ENCODE peak calls at places on chromosomes 6 and 20, in seven cellular contexts. F, Z, D, J, B, H and I are unnamed samples.

GRCh38 chr6:158868122-158868480 is 48.9 kb upstream of the EZR start:
- DNase-seq in F (no peak), D (no peak), Z (no peak), J (no peak), H (no peak), B (no peak), I (no peak)

GRCh38 chr6:41160933-41161332 is 2.0 kb downstream of the TREM2 start:
- DNase-seq in B (no peak), Z (no peak), H (no peak), J (no peak), F (no peak), D (no peak), I (no peak)

GRCh38 chr20:37257530-37257929 is 4.1 kb downstream of the GHRH start:
- DNase-seq in H (no peak), Z (no peak), B (no peak), D (no peak), F (no peak), J (no peak), I (no peak)

GRCh38 chr6:53014034-53014433 is 18.9 kb upstream of the GSTA4 start:
- DNase-seq in F (no peak), Z (peak; percentile 54), D (no peak), J (no peak), B (no peak), H (no peak), I (no peak)

GRCh38 chr6:51398064-51398740 is 579.5 kb downstream of the TFAP2B start:
- DNase-seq in B (no peak), Z (no peak), F (no peak), D (no peak), H (no peak), J (no peak), I (peak; percentile 70)

GRCh38 chr20:32244150-32244823 is 33.2 kb upstream of the KIF3B start:
- DNase-seq in J (no peak), Z (no peak), D (no peak), B (no peak), F (no peak), H (no peak), I (no peak)

GRCh38 chr6:32551410-32551809 is 21.3 kb upstream of the HLA-DRB5 start:
- DNase-seq in F (no peak), D (no peak), B (no peak), Z (no peak), J (no peak), H (no peak), I (no peak)

GRCh38 chr6:35317483-35318199 is 20.0 kb downstream of the DEF6 start:
- DNase-seq in J (no peak), H (no peak), Z (no peak), D (no peak), B (no peak), F (no peak), I (no peak)

GRCh38 chr6:139655783-139656705 is 281.6 kb upstream of the CITED2 start:
- DNase-seq in B (no peak), F (no peak), D (peak; percentile 71), H (no peak), J (no peak), Z (no peak), I (peak; percentile 52)

GRCh38 chr6:128275030-128275429 is 245.4 kb downstream of the PTPRK start:
- DNase-seq in B (no peak), H (no peak), D (no peak), J (peak; percentile 62), Z (no peak), F (no peak), I (peak; percentile 77)

GRCh38 chr20:17631576-17632319 is 50.3 kb downstream of the RRBP1 start:
- DNase-seq in J (no peak), Z (no peak), D (no peak), H (no peak), B (no peak), F (peak; percentile 47), I (no peak)

DNA sequence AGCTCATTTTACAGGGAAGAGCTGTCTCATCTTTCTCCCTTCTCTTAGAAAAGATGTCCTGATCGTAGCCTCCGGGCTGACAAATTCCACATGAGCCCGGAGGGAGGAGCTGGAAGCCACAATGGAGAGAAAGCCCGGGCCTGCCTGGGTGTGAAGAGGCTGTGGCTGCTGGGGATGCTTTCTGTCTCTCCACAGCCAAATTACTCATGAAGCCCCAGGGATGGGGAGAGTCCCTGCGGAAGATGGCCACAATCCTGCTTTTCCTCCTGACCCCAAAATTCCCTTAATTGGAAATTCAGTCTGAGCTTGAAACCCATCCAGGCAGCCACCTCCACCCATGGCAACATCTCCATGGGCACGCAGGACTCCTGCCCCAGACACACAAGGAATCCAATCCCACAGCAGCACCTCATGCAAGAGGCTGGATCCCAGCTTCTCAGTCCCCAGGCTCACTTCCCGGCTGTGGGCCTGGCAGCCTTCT is 32.4 kb downstream of the JPH2 start:
- DNase-seq in D (no peak), J (no peak), H (no peak), B (no peak), F (no peak), Z (peak; percentile 34), I (no peak)
- TF ChIP-seq CTCF in D (no peak), J (no peak), H (no peak), B (no peak), F (peak; percentile 18), Z (peak; percentile 13), I (no peak)

GRCh38 chr6:157233156-157233555 is 90.2 kb downstream of the TMEM242 start:
- DNase-seq in J (no peak), D (no peak), F (no peak), H (peak; percentile 58), Z (no peak), B (no peak), I (no peak)

GRCh38 chr6:157236040-157236725 is 87.1 kb downstream of the TMEM242 start:
- DNase-seq in H (no peak), D (no peak), Z (no peak), J (no peak), B (no peak), F (no peak), I (no peak)

GRCh38 chr6:157238346-157238745 is 85.0 kb downstream of the TMEM242 start:
- DNase-seq in B (no peak), J (no peak), H (no peak), F (no peak), D (no peak), Z (no peak), I (no peak)

GRCh38 chr6:157233686-157234085 is 89.6 kb downstream of the TMEM242 start:
- DNase-seq in H (peak; percentile 38), J (no peak), D (no peak), Z (no peak), B (no peak), F (no peak), I (no peak)

DNA sequence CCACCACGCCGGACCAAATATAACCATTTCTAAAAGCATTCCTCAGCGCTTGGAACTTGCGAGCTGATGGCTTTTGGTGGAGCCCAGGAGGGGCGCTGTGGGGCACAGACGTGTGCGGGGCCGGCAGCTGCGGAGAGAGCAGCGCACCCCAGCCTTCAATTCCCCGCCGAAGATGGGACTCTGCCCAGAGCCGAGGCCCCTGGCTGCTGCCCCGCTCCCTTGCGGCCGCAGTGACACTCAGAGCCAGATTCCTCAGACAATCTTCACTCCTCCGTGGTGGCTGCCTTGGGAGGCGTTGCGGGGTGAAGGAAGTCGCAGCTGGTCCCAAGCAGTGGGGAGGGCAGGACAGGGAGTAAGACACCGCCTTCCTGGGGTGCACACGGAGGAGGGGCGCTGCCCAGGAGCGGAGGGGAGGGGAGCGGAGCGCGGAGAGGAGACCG is 87.7 kb downstream of the TMEM242 start:
- DNase-seq in B (peak; percentile 45), D (peak; percentile 59), F (no peak), J (peak; percentile 55), Z (no peak), H (no peak), I (peak; percentile 19)
- H3K4me3 ChIP-seq in B (peak overlapping the region; percentile 59), D (peak overlapping the region; percentile 51), F (peak overlapping the region; percentile 64), J (peak overlapping the region; percentile 28), Z (peak overlapping the region; percentile 41), H (peak overlapping the region; percentile 57), I (peak overlapping the region; percentile 41)

GRCh38 chr6:117269649-117270120 is 4.3 kb downstream of the VGLL2 start:
- DNase-seq in F (no peak), Z (no peak), J (no peak), D (no peak), H (no peak), B (no peak), I (no peak)

GRCh38 chr6:117270121-117270959 is 5.0 kb downstream of the VGLL2 start:
- DNase-seq in F (no peak), D (no peak), H (no peak), Z (no peak), B (no peak), J (no peak), I (peak; percentile 13)

GRCh38 chr6:117272886-117273285 is 7.5 kb downstream of the VGLL2 start:
- DNase-seq in D (no peak), H (no peak), J (no peak), B (no peak), F (no peak), Z (no peak), I (no peak)

GRCh38 chr6:117272032-117272866 is 6.9 kb downstream of the VGLL2 start:
- DNase-seq in D (no peak), B (no peak), Z (no peak), F (no peak), H (no peak), J (no peak), I (no peak)

DNA sequence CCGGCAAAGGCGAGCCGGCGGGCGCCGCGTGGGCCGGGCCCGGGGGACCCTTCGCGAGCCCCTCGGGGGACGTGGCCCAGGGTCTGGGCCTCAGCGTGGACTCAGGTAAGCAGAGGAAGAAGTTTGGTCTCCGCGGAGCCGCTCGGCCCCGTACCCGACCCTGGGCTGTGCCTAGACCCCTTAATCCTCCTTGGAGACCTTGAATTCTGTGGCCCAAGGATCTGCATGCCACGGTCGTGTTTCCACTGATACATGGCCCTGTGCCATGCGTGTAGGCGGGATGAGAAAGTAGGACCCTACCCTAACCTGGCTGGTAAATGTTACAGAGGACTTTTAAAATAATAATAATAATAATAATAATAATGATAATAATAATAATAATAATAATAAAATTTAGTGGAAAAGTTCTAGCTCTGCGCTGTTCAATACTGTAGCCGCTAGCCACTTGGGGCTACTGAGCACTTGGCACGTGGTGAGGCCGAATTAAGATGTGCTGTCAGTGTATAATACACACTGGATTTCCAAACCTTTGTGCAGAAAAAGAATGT is 5.7 kb downstream of the VGLL2 start:
- DNase-seq in F (no peak), B (no peak), D (no peak), Z (no peak), J (no peak), H (no peak), I (no peak)
- H3K27me3 ChIP-seq in F (peaks cover 100% of the 10 kb centered on the region), B (peaks cover 12% of the 10 kb centered on the region), D (peaks cover 18% of the 10 kb centered on the region), Z (peaks cover 43% of the 10 kb centered on the region), J (peaks cover 76% of the 10 kb centered on the region), H (peaks cover 97% of the 10 kb centered on the region), I (peaks cover 48% of the 10 kb centered on the region)

GRCh38 chr6:136721467-136721866 is 70.8 kb downstream of the MAP3K5 start:
- DNase-seq in Z (no peak), B (no peak), H (no peak), F (no peak), J (no peak), D (no peak), I (no peak)

GRCh38 chr6:136717297-136717990 is 74.8 kb downstream of the MAP3K5 start:
- DNase-seq in B (no peak), J (peak; percentile 70), Z (no peak), F (no peak), D (no peak), H (no peak), I (no peak)

GRCh38 chr6:136720045-136720760 is 72.1 kb downstream of the MAP3K5 start:
- DNase-seq in Z (no peak), B (no peak), J (no peak), H (no peak), F (no peak), D (no peak), I (no peak)

GRCh38 chr6:136719280-136720044 is 72.8 kb downstream of the MAP3K5 start:
- DNase-seq in B (no peak), Z (no peak), D (no peak), F (no peak), J (no peak), H (no peak), I (peak; percentile 55)

GRCh38 chr6:136718486-136718885 is 73.8 kb downstream of the MAP3K5 start:
- DNase-seq in J (peak; percentile 61), Z (no peak), H (no peak), B (no peak), D (no peak), F (no peak), I (no peak)
- TF ChIP-seq CTCF in J (no peak), Z (no peak), H (no peak), B (no peak), D (no peak), F (no peak), I (no peak)